ENCODE peak calls at places on chromosomes 2 and 18, in five cellular contexts. One of them, this sample, is unnamed.

GRCh38 chr2:189679224-189679623 is 4.8 kb downstream of the ANKAR start:
- DNase-seq in tibial nerve: no peak
- DNase-seq in adrenal gland: no peak
- DNase-seq in K562: no peak
- DNase-seq in A549: no peak
- DNase-seq in this sample: no peak

GRCh38 chr2:11446733-11447248 is 19.2 kb downstream of the E2F6 start:
- DNase-seq in tibial nerve: peak; percentile 73
- DNase-seq in adrenal gland: peak; percentile 40
- DNase-seq in K562: peak; percentile 58
- DNase-seq in A549: peak; percentile 58
- DNase-seq in this sample: peak; percentile 11

GRCh38 chr2:121055501-121055900 is 229.5 kb downstream of the TFCP2L1 start:
- DNase-seq in tibial nerve: no peak
- DNase-seq in adrenal gland: no peak
- DNase-seq in K562: no peak
- DNase-seq in A549: no peak
- DNase-seq in this sample: no peak

GRCh38 chr2:207474871-207475485 is 54.8 kb upstream of the CREB1 start:
- DNase-seq in tibial nerve: peak; percentile 84
- DNase-seq in adrenal gland: peak; percentile 47
- DNase-seq in K562: peak; percentile 30
- DNase-seq in A549: no peak
- DNase-seq in this sample: peak; percentile 7

GRCh38 chr18:55869965-55870585 is 282.1 kb upstream of the TCF4 start:
- DNase-seq in tibial nerve: peak; percentile 29
- DNase-seq in adrenal gland: no peak
- DNase-seq in K562: no peak
- DNase-seq in A549: no peak
- DNase-seq in this sample: no peak

GRCh38 chr2:206799083-206799482 is 33.7 kb downstream of the FASTKD2 start:
- DNase-seq in tibial nerve: no peak
- DNase-seq in adrenal gland: no peak
- DNase-seq in K562: no peak
- DNase-seq in A549: no peak
- DNase-seq in this sample: no peak

GRCh38 chr18:3692113-3692621 is 242.2 kb downstream of the TGIF1 start:
- DNase-seq in tibial nerve: no peak
- DNase-seq in adrenal gland: no peak
- DNase-seq in K562: no peak
- DNase-seq in A549: no peak
- DNase-seq in this sample: no peak

GRCh38 chr2:128285329-128285931 is 33.2 kb downstream of the HS6ST1 start:
- DNase-seq in tibial nerve: no peak
- DNase-seq in adrenal gland: no peak
- DNase-seq in K562: no peak
- DNase-seq in A549: no peak
- DNase-seq in this sample: no peak

GRCh38 chr18:23982154-23983071 is 32.1 kb upstream of the TTC39C start:
- DNase-seq in tibial nerve: peak; percentile 38
- DNase-seq in adrenal gland: peak; percentile 86
- DNase-seq in K562: no peak
- DNase-seq in A549: peak; percentile 19
- DNase-seq in this sample: no peak

GRCh38 chr2:133635115-133635514 is 66.9 kb upstream of the NCKAP5 start:
- DNase-seq in tibial nerve: no peak
- DNase-seq in adrenal gland: no peak
- DNase-seq in K562: no peak
- DNase-seq in A549: no peak
- DNase-seq in this sample: no peak

GRCh38 chr2:190119257-190119656 is 56.7 kb upstream of the MSTN start:
- DNase-seq in tibial nerve: no peak
- DNase-seq in adrenal gland: no peak
- DNase-seq in K562: no peak
- DNase-seq in A549: no peak
- DNase-seq in this sample: no peak

GRCh38 chr2:157625311-157625710 is 3.4 kb downstream of the ACVR1C start:
- DNase-seq in tibial nerve: no peak
- DNase-seq in adrenal gland: no peak
- DNase-seq in K562: no peak
- DNase-seq in A549: no peak
- DNase-seq in this sample: no peak

GRCh38 chr2:71190959-71191943 is 35.7 kb downstream of the PAIP2B start:
- DNase-seq in tibial nerve: no peak
- DNase-seq in adrenal gland: no peak
- DNase-seq in K562: no peak
- DNase-seq in A549: no peak
- DNase-seq in this sample: no peak

GRCh38 chr2:71550801-71551630 is 97.7 kb downstream of the DYSF start:
- DNase-seq in tibial nerve: no peak
- DNase-seq in adrenal gland: no peak
- DNase-seq in K562: no peak
- DNase-seq in A549: no peak
- DNase-seq in this sample: no peak

GRCh38 chr18:28793911-28794310 is 617.0 kb upstream of the CDH2 start:
- DNase-seq in tibial nerve: no peak
- DNase-seq in adrenal gland: no peak
- DNase-seq in K562: no peak
- DNase-seq in A549: no peak
- DNase-seq in this sample: no peak

GRCh38 chr2:54090521-54091117 is 24.8 kb upstream of the ACYP2 start:
- DNase-seq in tibial nerve: no peak
- DNase-seq in adrenal gland: no peak
- DNase-seq in K562: no peak
- DNase-seq in A549: no peak
- DNase-seq in this sample: no peak

GRCh38 chr2:96819101-96819875 is 3.2 kb downstream of the CNNM3 start:
- DNase-seq in tibial nerve: no peak
- DNase-seq in adrenal gland: no peak
- DNase-seq in K562: peak; percentile 60
- DNase-seq in A549: no peak
- DNase-seq in this sample: no peak

GRCh38 chr2:96819876-96820511 is 3.9 kb downstream of the CNNM3 start:
- DNase-seq in tibial nerve: no peak
- DNase-seq in adrenal gland: no peak
- DNase-seq in K562: no peak
- DNase-seq in A549: no peak
- DNase-seq in this sample: no peak

GRCh38 chr2:96823203-96823602 is 7.1 kb downstream of the CNNM3 start:
- DNase-seq in tibial nerve: no peak
- DNase-seq in adrenal gland: no peak
- DNase-seq in K562: no peak
- DNase-seq in A549: no peak
- DNase-seq in this sample: no peak

GRCh38 chr2:96822786-96823185 is 6.7 kb downstream of the CNNM3 start:
- DNase-seq in tibial nerve: no peak
- DNase-seq in adrenal gland: no peak
- DNase-seq in K562: no peak
- DNase-seq in A549: no peak
- DNase-seq in this sample: no peak

GRCh38 chr2:96821113-96821512 is 5.0 kb downstream of the CNNM3 start:
- DNase-seq in tibial nerve: no peak
- DNase-seq in adrenal gland: no peak
- DNase-seq in K562: no peak
- DNase-seq in A549: no peak
- DNase-seq in this sample: no peak
- H3K4me1 ChIP-seq in tibial nerve: peaks cover 30% of the 10 kb centered on the region
- H3K4me1 ChIP-seq in adrenal gland: peaks cover 43% of the 10 kb centered on the region
- H3K4me1 ChIP-seq in K562: peaks cover 43% of the 10 kb centered on the region
- H3K4me1 ChIP-seq in A549: peaks cover 38% of the 10 kb centered on the region
- H3K4me1 ChIP-seq in this sample: peaks cover 45% of the 10 kb centered on the region

DNA sequence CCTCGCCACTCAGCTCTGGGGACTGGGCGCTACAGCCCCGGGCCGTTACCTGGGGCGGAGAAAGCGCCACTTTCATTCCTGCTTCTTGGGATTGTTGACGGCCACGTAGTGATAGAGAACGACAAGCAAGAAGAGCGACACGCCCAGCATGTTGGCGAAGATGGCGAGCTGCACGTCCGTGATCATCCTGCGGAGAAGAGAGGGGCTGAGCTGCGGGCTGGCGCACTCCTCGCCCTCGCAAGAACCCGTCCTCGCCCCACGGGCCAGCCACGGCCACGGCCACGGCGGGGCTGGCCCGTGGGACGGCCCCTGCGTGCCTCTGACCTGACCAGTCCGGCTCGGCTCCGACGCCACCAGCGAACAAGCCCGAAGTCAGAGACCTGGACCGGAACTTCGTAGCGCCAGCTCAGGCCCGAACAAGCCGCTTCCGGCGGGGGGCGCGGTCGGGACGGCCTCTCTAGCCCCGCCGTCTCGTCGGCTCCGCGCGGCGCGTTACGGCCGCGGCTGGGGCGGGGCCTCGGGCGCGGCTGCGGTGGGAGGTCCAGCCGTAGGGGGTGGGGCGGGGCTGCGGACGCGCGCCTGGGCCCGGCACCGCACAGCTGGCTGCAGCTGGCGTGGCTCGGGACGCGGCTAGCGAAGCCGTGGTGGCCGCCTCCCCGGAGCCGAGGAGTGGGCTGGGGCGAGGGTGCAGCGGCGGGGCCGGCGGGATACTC is at the start of gene OST4:
- DNase-seq in tibial nerve: peak; percentile 86
- DNase-seq in adrenal gland: peak; percentile 94
- DNase-seq in K562: peak; percentile 95
- DNase-seq in A549: peak; percentile 97
- DNase-seq in this sample: peak; percentile 85
- H3K4me1 ChIP-seq in tibial nerve: peaks cover 18% of the 10 kb centered on the region
- H3K4me1 ChIP-seq in adrenal gland: peaks cover 46% of the 10 kb centered on the region
- H3K4me1 ChIP-seq in K562: peaks cover 38% of the 10 kb centered on the region
- H3K4me1 ChIP-seq in A549: peaks cover 19% of the 10 kb centered on the region
- H3K4me1 ChIP-seq in this sample: peaks cover 31% of the 10 kb centered on the region

GRCh38 chr2:20186078-20186854 is 38.7 kb downstream of the SDC1 start:
- DNase-seq in tibial nerve: peak; percentile 41
- DNase-seq in adrenal gland: peak; percentile 78
- DNase-seq in K562: peak; percentile 66
- DNase-seq in A549: peak; percentile 42
- DNase-seq in this sample: no peak

GRCh38 chr2:20187331-20187730 is 37.6 kb downstream of the SDC1 start:
- DNase-seq in tibial nerve: no peak
- DNase-seq in adrenal gland: no peak
- DNase-seq in K562: no peak
- DNase-seq in A549: no peak
- DNase-seq in this sample: no peak

GRCh38 chr2:20185176-20186022 is 39.5 kb downstream of the SDC1 start:
- DNase-seq in tibial nerve: no peak
- DNase-seq in adrenal gland: no peak
- DNase-seq in K562: no peak
- DNase-seq in A549: no peak
- DNase-seq in this sample: no peak

GRCh38 chr2:20188201-20188600 is 36.7 kb downstream of the SDC1 start:
- DNase-seq in tibial nerve: no peak
- DNase-seq in adrenal gland: no peak
- DNase-seq in K562: no peak
- DNase-seq in A549: no peak
- DNase-seq in this sample: no peak

DNA sequence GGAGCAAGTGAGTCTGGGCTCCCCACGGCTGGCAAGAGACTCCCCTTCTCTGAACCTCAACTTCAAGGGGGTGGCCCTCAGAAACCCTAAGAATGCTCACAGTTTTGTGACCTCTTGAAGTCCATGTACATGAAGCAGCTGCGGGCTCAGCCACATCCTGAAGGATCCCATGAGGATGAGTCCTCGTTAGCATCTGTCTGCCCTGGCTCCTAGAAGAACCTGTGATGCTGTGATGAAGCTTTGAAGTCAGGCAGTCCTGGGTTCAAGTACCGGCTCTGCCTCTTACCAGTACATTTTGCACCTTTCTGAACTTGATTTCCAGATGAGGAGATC is 38.1 kb downstream of the SDC1 start:
- DNase-seq in tibial nerve: no peak
- DNase-seq in adrenal gland: no peak
- DNase-seq in K562: no peak
- DNase-seq in A549: no peak
- DNase-seq in this sample: no peak
- H3K4me1 ChIP-seq in tibial nerve: no peaks in the 10 kb centered on the region
- H3K4me1 ChIP-seq in adrenal gland: peaks cover 7% of the 10 kb centered on the region
- H3K4me1 ChIP-seq in K562: peaks cover 30% of the 10 kb centered on the region
- H3K4me1 ChIP-seq in A549: peaks cover 65% of the 10 kb centered on the region
- H3K4me1 ChIP-seq in this sample: no peaks in the 10 kb centered on the region

GRCh38 chr18:48090702-48091101 is 160.2 kb upstream of the SMAD2 start:
- DNase-seq in tibial nerve: no peak
- DNase-seq in adrenal gland: no peak
- DNase-seq in K562: peak; percentile 10
- DNase-seq in A549: no peak
- DNase-seq in this sample: no peak
- H3K4me1 ChIP-seq in tibial nerve: no peaks in the 10 kb centered on the region
- H3K4me1 ChIP-seq in adrenal gland: peaks cover 5% of the 10 kb centered on the region
- H3K4me1 ChIP-seq in K562: no peaks in the 10 kb centered on the region
- H3K4me1 ChIP-seq in A549: no peaks in the 10 kb centered on the region
- H3K4me1 ChIP-seq in this sample: no peaks in the 10 kb centered on the region

GRCh38 chr2:25293145-25293544 is 48.6 kb downstream of the DNMT3A start:
- DNase-seq in tibial nerve: no peak
- DNase-seq in adrenal gland: no peak
- DNase-seq in K562: no peak
- DNase-seq in A549: no peak
- DNase-seq in this sample: no peak
- H3K4me1 ChIP-seq in tibial nerve: peaks cover 21% of the 10 kb centered on the region
- H3K4me1 ChIP-seq in adrenal gland: peaks cover 56% of the 10 kb centered on the region
- H3K4me1 ChIP-seq in K562: peaks cover 20% of the 10 kb centered on the region
- H3K4me1 ChIP-seq in A549: peaks cover 6% of the 10 kb centered on the region
- H3K4me1 ChIP-seq in this sample: peaks cover 27% of the 10 kb centered on the region

DNA sequence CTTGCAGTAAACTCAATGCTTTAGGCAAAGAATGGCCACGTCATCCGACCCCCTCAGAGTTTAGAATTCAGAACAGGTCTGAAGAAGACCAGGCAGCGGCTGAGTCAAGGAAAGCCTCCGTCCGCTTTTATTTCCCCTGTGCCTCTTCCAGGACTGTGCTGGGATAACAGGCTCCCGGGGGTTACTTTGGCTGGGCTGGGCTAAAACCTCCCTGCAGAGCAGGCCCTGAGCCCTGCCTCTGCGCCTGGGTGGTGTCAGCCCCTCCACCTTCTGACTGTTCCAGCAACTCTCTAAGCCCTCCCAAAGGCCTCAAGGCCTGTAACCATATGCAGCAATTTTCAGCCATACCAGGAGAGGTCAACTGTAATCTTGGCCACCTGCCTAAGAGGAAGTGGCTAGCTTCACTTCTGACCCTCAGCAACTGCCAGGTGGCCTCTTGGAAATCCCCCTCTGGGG is 166.5 kb downstream of the RPIA start:
- DNase-seq in tibial nerve: no peak
- DNase-seq in adrenal gland: no peak
- DNase-seq in K562: no peak
- DNase-seq in A549: no peak
- DNase-seq in this sample: no peak
- H3K4me1 ChIP-seq in tibial nerve: peaks cover 11% of the 10 kb centered on the region
- H3K4me1 ChIP-seq in adrenal gland: no peaks in the 10 kb centered on the region
- H3K4me1 ChIP-seq in K562: peaks cover 3% of the 10 kb centered on the region
- H3K4me1 ChIP-seq in A549: no peaks in the 10 kb centered on the region
- H3K4me1 ChIP-seq in this sample: no peaks in the 10 kb centered on the region

This sample was measured in effector memory CD4-positive, alpha-beta T cell.